ENCODE peak calls at places on chromosomes 1 and 21, in five cellular contexts. L is A549, A is K562, O is GM12878, U is HepG2. T is an unnamed sample.

GRCh38 chr1:29062157-29062942 is 61.4 kb downstream of the TMEM200B start:
- DNase-seq in L (no peak), A (no peak), O (no peak), U (no peak), T (no peak)

GRCh38 chr1:204420039-204421004 is 8.7 kb upstream of the PPP1R15B start:
- DNase-seq in L (no peak), A (peak), O (no peak), U (no peak), T (no peak)

GRCh38 chr1:34781071-34781843 is at the start of gene GJB3:
- DNase-seq in L (no peak), A (no peak), O (no peak), U (no peak), T (no peak)

GRCh38 chr1:217010253-217010652 is 287.0 kb upstream of the ESRRG start:
- DNase-seq in L (no peak), A (no peak), O (no peak), U (no peak), T (no peak)

GRCh38 chr1:2945821-2946231 is 75.4 kb upstream of the ACTRT2 start:
- DNase-seq in L (no peak), A (no peak), O (no peak), U (no peak), T (no peak)

GRCh38 chr1:207812778-207813512 is 61.1 kb downstream of the CD46 start:
- DNase-seq in L (no peak), A (no peak), O (no peak), U (no peak), T (no peak)

GRCh38 chr1:233940908-233941307 is 36.4 kb downstream of the SLC35F3 start:
- DNase-seq in L (no peak), A (no peak), O (no peak), U (no peak), T (no peak)

GRCh38 chr1:42392255-42392654 is 11.7 kb downstream of the RIMKLA start:
- DNase-seq in L (no peak), A (no peak), O (no peak), U (no peak), T (no peak)

GRCh38 chr1:58823481-58824010 is 39.7 kb upstream of the JUN start:
- DNase-seq in L (peak), A (no peak), O (no peak), U (no peak), T (peak)

GRCh38 chr1:173601588-173601987 is 1.3 kb downstream of the SLC9C2 start:
- DNase-seq in L (no peak), A (no peak), O (peak), U (no peak), T (no peak)

GRCh38 chr1:42876009-42876408 is 29.6 kb downstream of the ZNF691 start:
- DNase-seq in L (no peak), A (no peak), O (no peak), U (no peak), T (no peak)

GRCh38 chr1:205240569-205240968 is 12.8 kb downstream of the TMCC2 start:
- DNase-seq in L (no peak), A (no peak), O (no peak), U (no peak), T (no peak)

GRCh38 chr1:44677201-44677520 is 2.6 kb downstream of the ARMH1 start:
- DNase-seq in L (peak), A (peak), O (no peak), U (peak), T (peak)

GRCh38 chr1:116396769-116397168 is 23.7 kb downstream of the ATP1A1 start:
- DNase-seq in L (no peak), A (no peak), O (no peak), U (no peak), T (no peak)

GRCh38 chr1:108560430-108561144 is 687 bp downstream of the EEIG2 start:
- DNase-seq in L (peak), A (no peak), O (no peak), U (peak), T (peak)

GRCh38 chr1:109787845-109788605 is 24.3 kb upstream of the EPS8L3 start:
- DNase-seq in L (no peak), A (no peak), O (no peak), U (no peak), T (no peak)

GRCh38 chr1:84853743-84854721 is 39.0 kb downstream of the LPAR3 start:
- DNase-seq in L (peak), A (no peak), O (peak), U (no peak), T (peak)

GRCh38 chr1:175373786-175374623 is 181.4 kb upstream of the KIAA0040 start:
- DNase-seq in L (peak), A (peak), O (no peak), U (peak), T (peak)

GRCh38 chr21:42566524-42567180 is 53.0 kb downstream of the SLC37A1 start:
- DNase-seq in L (no peak), A (no peak), O (no peak), U (no peak), T (no peak)

GRCh38 chr1:118294817-118295486 is 109.9 kb upstream of the SPAG17 start:
- DNase-seq in L (no peak), A (no peak), O (no peak), U (no peak), T (no peak)

GRCh38 chr1:27603320-27603961 is 503 bp downstream of the AHDC1 start:
- DNase-seq in L (no peak), A (peak), O (no peak), U (no peak), T (peak)

GRCh38 chr1:119308806-119309205 is 59.8 kb upstream of the HAO2 start:
- DNase-seq in L (no peak), A (no peak), O (no peak), U (no peak), T (no peak)

GRCh38 chr1:156126701-156127534 is 12.4 kb downstream of the LMNA start:
- DNase-seq in L (peak), A (peak), O (peak), U (no peak), T (peak)

GRCh38 chr1:206708058-206708457 is 23.4 kb downstream of the MAPKAPK2 start:
- DNase-seq in L (no peak), A (peak), O (no peak), U (peak), T (peak)

GRCh38 chr1:22808186-22808845 is 97.7 kb downstream of the EPHB2 start:
- DNase-seq in L (no peak), A (no peak), O (no peak), U (no peak), T (no peak)

GRCh38 chr21:40516336-40516735 is 330.6 kb downstream of the DSCAM start:
- DNase-seq in L (no peak), A (no peak), O (no peak), U (no peak), T (no peak)

GRCh38 chr1:236010443-236010842 is 54.4 kb downstream of the NID1 start:
- DNase-seq in L (no peak), A (no peak), O (no peak), U (no peak), T (no peak)

GRCh38 chr1:81848880-81849500 is 48.3 kb downstream of the ADGRL2 start:
- DNase-seq in L (no peak), A (no peak), O (no peak), U (peak), T (no peak)

GRCh38 chr1:99546432-99547416 is 99.2 kb upstream of the PALMD start:
- DNase-seq in L (no peak), A (no peak), O (no peak), U (no peak), T (peak)

GRCh38 chr1:29786195-29786594 is 549.9 kb downstream of the PTPRU start:
- DNase-seq in L (no peak), A (no peak), O (no peak), U (no peak), T (no peak)

GRCh38 chr1:6077506-6077905 is 31.8 kb downstream of the KCNAB2 start:
- DNase-seq in L (no peak), A (no peak), O (no peak), U (no peak), T (no peak)

GRCh38 chr1:154998818-154999650 is 3.6 kb upstream of the ZBTB7B start:
- DNase-seq in L (peak), A (peak), O (peak), U (no peak), T (peak)

GRCh38 chr1:181033799-181034391 is at the start of gene MR1:
- DNase-seq in L (peak), A (peak), O (peak), U (peak), T (peak)

GRCh38 chr1:242427519-242427918 is 97.0 kb downstream of the PLD5 start:
- DNase-seq in L (no peak), A (no peak), O (no peak), U (no peak), T (no peak)

GRCh38 chr1:171127481-171127880 is 36.8 kb downstream of the FMO3 start:
- DNase-seq in L (no peak), A (no peak), O (no peak), U (no peak), T (no peak)

GRCh38 chr21:44345495-44345894 is 6.3 kb upstream of the CFAP410 start:
- DNase-seq in L (no peak), A (no peak), O (no peak), U (no peak), T (no peak)

GRCh38 chr1:201982082-201982922 is at the start of gene RNPEP:
- DNase-seq in L (peak), A (peak), O (no peak), U (peak), T (peak)

GRCh38 chr1:117673405-117673804 is 67.6 kb downstream of the TENT5C start:
- DNase-seq in L (no peak), A (no peak), O (no peak), U (no peak), T (no peak)

GRCh38 chr1:219308367-219308766 is 134.7 kb downstream of the LYPLAL1 start:
- DNase-seq in L (no peak), A (no peak), O (no peak), U (no peak), T (no peak)

GRCh38 chr1:219304227-219305226 is 130.8 kb downstream of the LYPLAL1 start:
- DNase-seq in L (peak), A (no peak), O (no peak), U (no peak), T (peak)

GRCh38 chr1:219312967-219313366 is 139.3 kb downstream of the LYPLAL1 start:
- DNase-seq in L (peak), A (no peak), O (no peak), U (peak), T (peak)

GRCh38 chr1:219313961-219314360 is 140.3 kb downstream of the LYPLAL1 start:
- DNase-seq in L (no peak), A (no peak), O (no peak), U (no peak), T (no peak)

DNA sequence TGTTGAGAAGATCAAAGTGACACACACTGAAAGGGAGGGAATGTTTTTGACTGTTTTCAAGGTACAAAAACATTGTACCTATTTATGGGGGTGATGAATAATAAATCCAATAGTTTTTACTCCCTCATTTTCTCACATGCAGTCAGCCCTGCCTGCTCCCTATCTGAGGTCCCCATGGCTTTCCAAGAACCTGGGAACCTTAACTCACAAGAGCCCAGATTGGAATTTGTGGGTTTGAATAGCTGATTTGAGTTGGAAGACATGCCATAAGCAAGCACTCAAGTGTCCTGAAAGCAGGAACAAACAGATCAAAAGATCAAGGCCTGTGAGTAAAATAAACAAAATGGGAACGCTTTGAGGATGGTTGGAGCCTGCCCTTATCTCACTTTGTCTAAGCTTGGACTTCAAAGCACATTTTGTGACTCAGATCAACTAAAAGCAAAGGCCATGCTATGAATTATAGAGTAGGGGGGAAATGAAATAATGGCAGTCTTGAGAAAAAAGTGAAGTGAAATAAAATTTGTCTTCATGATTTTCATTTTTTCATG is 136.6 kb downstream of the LYPLAL1 start:
- DNase-seq in L (peak), A (no peak), O (no peak), U (peak), T (peak)
- H3K4me2 ChIP-seq in L (peak), A (no peak), O (no peak), U (peak), T (no peak)

DNA sequence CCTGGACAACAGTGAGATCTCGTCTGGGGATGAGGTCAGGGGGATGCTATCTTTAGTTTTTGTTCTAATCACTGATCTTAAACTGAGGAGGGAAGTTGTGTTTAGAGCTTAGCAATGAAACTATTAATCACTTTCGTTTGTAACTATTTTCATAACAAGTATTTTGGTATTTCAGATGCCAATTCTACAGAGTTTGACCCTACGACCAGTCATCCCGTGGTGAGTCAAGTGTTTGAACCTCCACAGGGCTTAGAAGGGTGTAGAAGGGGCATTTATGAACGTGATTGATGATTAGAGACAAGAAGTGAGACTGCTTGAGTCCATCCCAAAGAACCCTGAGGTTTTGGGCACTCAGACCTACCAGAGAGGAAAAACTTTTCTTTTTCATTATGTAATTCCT is 15.6 kb downstream of the SLFNL1 start:
- DNase-seq in L (no peak), A (no peak), O (peak), U (no peak), T (no peak)
- TF ChIP-seq MYC in L (no peak), A (no peak), O (no peak), U (no peak), T (no peak)

GRCh38 chr21:35051287-35051818 is 2.3 kb upstream of the RUNX1 start:
- DNase-seq in L (peak), A (peak), O (no peak), U (peak), T (peak)

GRCh38 chr21:35052786-35053185 is 3.7 kb upstream of the RUNX1 start:
- DNase-seq in L (no peak), A (no peak), O (no peak), U (no peak), T (no peak)

GRCh38 chr21:35057428-35057827 is 8.3 kb upstream of the RUNX1 start:
- DNase-seq in L (no peak), A (no peak), O (no peak), U (no peak), T (no peak)

GRCh38 chr21:35050348-35051286 is 1.5 kb upstream of the RUNX1 start:
- DNase-seq in L (no peak), A (peak), O (no peak), U (no peak), T (no peak)

DNA sequence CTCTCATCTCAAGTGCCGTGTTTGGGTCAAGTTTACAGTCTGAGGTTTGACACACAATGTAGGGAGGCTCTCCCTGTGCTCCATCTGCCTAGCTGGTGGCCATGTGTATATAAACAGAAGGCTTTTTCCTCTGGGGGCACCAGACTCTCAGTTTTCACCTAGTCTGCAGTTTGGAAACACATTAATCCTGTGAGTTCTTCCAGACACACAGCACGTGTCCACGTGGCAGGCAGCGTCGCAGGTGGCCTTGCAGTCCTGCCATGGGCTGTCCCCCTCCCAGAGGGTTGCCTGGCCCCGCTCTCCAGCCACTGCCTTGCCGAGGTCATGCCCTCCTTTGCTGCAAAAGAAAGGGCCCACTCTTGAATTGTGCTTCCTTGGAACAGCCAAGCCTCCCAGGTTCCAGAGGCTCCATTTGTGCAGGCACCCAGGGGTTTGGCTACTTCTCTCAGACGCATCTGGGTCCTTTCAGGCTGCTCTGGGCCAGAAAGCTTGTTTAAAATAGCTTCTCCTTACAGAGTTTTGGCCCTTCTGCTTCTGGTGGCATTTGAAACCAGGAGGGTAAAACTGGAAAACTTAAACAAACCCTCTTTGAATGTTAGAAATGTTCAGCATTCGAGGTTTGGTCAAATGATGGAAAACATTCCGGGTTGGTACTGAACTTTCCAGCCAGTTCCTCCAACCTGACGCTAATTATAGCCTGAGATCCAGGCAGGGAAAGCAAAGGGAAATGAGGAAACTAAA is 4.4 kb upstream of the RUNX1 start:
- DNase-seq in L (no peak), A (no peak), O (no peak), U (peak), T (no peak)
- TF ChIP-seq CTCF in L (no peak), A (peak), O (no peak), U (peak), T (no peak)

GRCh38 chr1:47875831-47876586 is 121.2 kb downstream of the TRABD2B start:
- DNase-seq in L (peak), A (no peak), O (peak), U (peak), T (no peak)
- H3K4me2 ChIP-seq in L (peak), A (no peak), O (no peak), U (peak), T (no peak)